ENCODE peak calls at places on chromosomes 1 and 21, in seven cellular contexts. Q is B cell; M is ELR; N is T-cell; P is AG04449; E is activated CD8-positive, alpha-beta memory T cell treated with anti-CD3 and anti-CD28 coated beads, Interleukin-2, amount 50 U/mL, for 4 hours; A is heart left ventricle. V is an unnamed sample.

GRCh38 chr1:73756817-73757216 is 441.2 kb downstream of the LRRIQ3 start:
- DNase-seq in Q (no peak), M (no peak), N (no peak), P (no peak), E (no peak), A (no peak), V (no peak)

GRCh38 chr1:192788184-192788583 is 20.7 kb upstream of the RGS2 start:
- DNase-seq in Q (no peak), M (peak; percentile 89), N (no peak), P (peak; percentile 45), E (no peak), A (peak; percentile 25), V (peak; percentile 82)

GRCh38 chr1:50681931-50682330 is 258.7 kb upstream of the DMRTA2 start:
- DNase-seq in Q (no peak), M (peak; percentile 57), N (no peak), P (no peak), E (no peak), A (no peak), V (peak; percentile 12)

GRCh38 chr1:33876970-33877680 is 13.2 kb downstream of the HMGB4 start:
- DNase-seq in Q (no peak), M (no peak), N (no peak), P (peak; percentile 76), E (no peak), A (no peak), V (peak; percentile 98)

GRCh38 chr1:40451238-40451585 is 936 bp downstream of the ZFP69B start:
- DNase-seq in Q (no peak), M (no peak), N (no peak), P (no peak), E (no peak), A (no peak), V (no peak)

GRCh38 chr1:154749078-154749760 is 120.9 kb downstream of the KCNN3 start:
- DNase-seq in Q (no peak), M (peak; percentile 48), N (no peak), P (no peak), E (no peak), A (no peak), V (peak; percentile 91)

GRCh38 chr1:10101929-10102328 is 69.2 kb downstream of the UBE4B start:
- DNase-seq in Q (no peak), M (peak; percentile 22), N (no peak), P (no peak), E (no peak), A (no peak), V (no peak)

GRCh38 chr1:63827411-63828321 is 53.8 kb downstream of the ROR1 start:
- DNase-seq in Q (no peak), M (peak; percentile 3), N (no peak), P (no peak), E (no peak), A (no peak), V (peak; percentile 76)

GRCh38 chr21:44959376-44960091 is 19.7 kb downstream of the SLX9 start:
- DNase-seq in Q (no peak), M (no peak), N (no peak), P (no peak), E (no peak), A (no peak), V (no peak)

GRCh38 chr21:17463441-17463840 is 49.4 kb upstream of the CXADR start:
- DNase-seq in Q (no peak), M (peak; percentile 80), N (no peak), P (peak; percentile 66), E (no peak), A (no peak), V (peak; percentile 87)

GRCh38 chr21:44612669-44613229 is 870 bp downstream of the KRTAP10-8 start:
- DNase-seq in Q (no peak), M (no peak), N (no peak), P (no peak), E (no peak), A (no peak), V (no peak)

GRCh38 chr1:228455715-228456114 is 31.5 kb upstream of the RNF187 start:
- DNase-seq in Q (no peak), M (peak; percentile 21), N (no peak), P (no peak), E (no peak), A (no peak), V (no peak)

GRCh38 chr1:32337855-32338636 is 2.0 kb upstream of the MARCKSL1 start:
- DNase-seq in Q (peak; percentile 66), M (no peak), N (peak; percentile 16), P (no peak), E (no peak), A (peak; percentile 56), V (no peak)

GRCh38 chr1:61320575-61320974 is 238.2 kb downstream of the NFIA start:
- DNase-seq in Q (no peak), M (no peak), N (no peak), P (no peak), E (no peak), A (no peak), V (no peak)

V was measured in AG10803.